ENCODE peak calls at places on chromosome 2, in five cellular contexts. F is tibial nerve, I is AG08396, S is HEK293T, W is H9. Q is an unnamed sample.

GRCh38 chr2:223941579-223942277 is 3.4 kb downstream of the WDFY1 start:
- DNase-seq in S (no peak), I (peak), F (no peak), W (no peak), Q (no peak)

GRCh38 chr2:39736593-39736992 is 42.5 kb downstream of the THUMPD2 start:
- DNase-seq in S (no peak), W (no peak), F (no peak), I (peak), Q (no peak)

GRCh38 chr2:187711122-187711521 is 156.9 kb upstream of the TFPI start:
- DNase-seq in F (no peak), I (no peak), W (no peak), S (no peak), Q (no peak)

GRCh38 chr2:128327180-128327964 is 8.7 kb upstream of the HS6ST1 start:
- DNase-seq in F (no peak), S (no peak), W (no peak), I (no peak), Q (no peak)

GRCh38 chr2:69082430-69082997 is 69.5 kb downstream of the ANTXR1 start:
- DNase-seq in F (peak), I (peak), W (no peak), S (no peak), Q (peak)

GRCh38 chr2:182542501-182543258 is 115.8 kb upstream of the PDE1A start:
- DNase-seq in I (peak), S (no peak), W (no peak), F (no peak), Q (no peak)

GRCh38 chr2:120132190-120132589 is 91.0 kb downstream of the TMEM185B start:
- DNase-seq in I (peak), F (no peak), W (no peak), S (no peak), Q (peak)

GRCh38 chr2:69299772-69300516 is 87.1 kb downstream of the GFPT1 start:
- DNase-seq in F (no peak), S (no peak), W (no peak), I (no peak), Q (peak)

GRCh38 chr2:118987886-118988285 is 45.9 kb downstream of the MARCO start:
- DNase-seq in S (no peak), F (no peak), W (peak), I (no peak), Q (no peak)

GRCh38 chr2:62787381-62787780 is 81.9 kb downstream of the EHBP1 start:
- DNase-seq in F (no peak), W (no peak), I (peak), S (peak), Q (peak)

Q was measured in pulmonary artery endothelial cell.